ENCODE peak calls at places on chromosome 22, in six cellular contexts. Y is CD8-positive, alpha-beta T cell; I is colonic mucosa; V is brain microvascular endothelial cell; M is HCT116; U is breast epithelium. R is an unnamed sample.

GRCh38 chr22:30582788-30583575 is 8.5 kb upstream of the GAL3ST1 start:
- DNase-seq in Y (no peak), I (no peak), V (no peak), M (no peak), U (no peak), R (no peak)

GRCh38 chr22:35766654-35767580 is 49.2 kb downstream of the APOL5 start:
- DNase-seq in Y (no peak), I (no peak), V (no peak), M (no peak), U (no peak), R (no peak)

GRCh38 chr22:37201066-37201820 is 11.0 kb downstream of the SSTR3 start:
- DNase-seq in Y (no peak), I (no peak), V (no peak), M (no peak), U (no peak), R (no peak)

GRCh38 chr22:50059881-50060262 is 1.8 kb upstream of the TTLL8 start:
- DNase-seq in Y (no peak), I (no peak), V (no peak), M (no peak), U (no peak), R (no peak)

GRCh38 chr22:31084811-31085492 is 3.8 kb downstream of the SMTN start:
- DNase-seq in Y (peak; percentile 76), I (peak; percentile 89), V (peak; percentile 66), M (no peak), U (peak; percentile 90), R (no peak)

GRCh38 chr22:31616315-31616980 is 45.6 kb downstream of the PISD start:
- DNase-seq in Y (no peak), I (no peak), V (no peak), M (no peak), U (no peak), R (no peak)

GRCh38 chr22:48047722-48048500 is 1285.5 kb downstream of the TBC1D22A start:
- DNase-seq in Y (no peak), I (no peak), V (no peak), M (no peak), U (no peak), R (no peak)

GRCh38 chr22:29369460-29369859 is 18.9 kb downstream of the AP1B1 start:
- DNase-seq in Y (no peak), I (no peak), V (peak; percentile 85), M (no peak), U (no peak), R (no peak)

GRCh38 chr22:48693377-48694135 is 1134.1 kb downstream of the BRD1 start:
- DNase-seq in Y (no peak), I (no peak), V (no peak), M (no peak), U (no peak), R (no peak)

GRCh38 chr22:31915499-31916065 is 28.8 kb upstream of the YWHAH start:
- DNase-seq in Y (no peak), I (peak; percentile 22), V (no peak), M (no peak), U (no peak), R (no peak)

DNA sequence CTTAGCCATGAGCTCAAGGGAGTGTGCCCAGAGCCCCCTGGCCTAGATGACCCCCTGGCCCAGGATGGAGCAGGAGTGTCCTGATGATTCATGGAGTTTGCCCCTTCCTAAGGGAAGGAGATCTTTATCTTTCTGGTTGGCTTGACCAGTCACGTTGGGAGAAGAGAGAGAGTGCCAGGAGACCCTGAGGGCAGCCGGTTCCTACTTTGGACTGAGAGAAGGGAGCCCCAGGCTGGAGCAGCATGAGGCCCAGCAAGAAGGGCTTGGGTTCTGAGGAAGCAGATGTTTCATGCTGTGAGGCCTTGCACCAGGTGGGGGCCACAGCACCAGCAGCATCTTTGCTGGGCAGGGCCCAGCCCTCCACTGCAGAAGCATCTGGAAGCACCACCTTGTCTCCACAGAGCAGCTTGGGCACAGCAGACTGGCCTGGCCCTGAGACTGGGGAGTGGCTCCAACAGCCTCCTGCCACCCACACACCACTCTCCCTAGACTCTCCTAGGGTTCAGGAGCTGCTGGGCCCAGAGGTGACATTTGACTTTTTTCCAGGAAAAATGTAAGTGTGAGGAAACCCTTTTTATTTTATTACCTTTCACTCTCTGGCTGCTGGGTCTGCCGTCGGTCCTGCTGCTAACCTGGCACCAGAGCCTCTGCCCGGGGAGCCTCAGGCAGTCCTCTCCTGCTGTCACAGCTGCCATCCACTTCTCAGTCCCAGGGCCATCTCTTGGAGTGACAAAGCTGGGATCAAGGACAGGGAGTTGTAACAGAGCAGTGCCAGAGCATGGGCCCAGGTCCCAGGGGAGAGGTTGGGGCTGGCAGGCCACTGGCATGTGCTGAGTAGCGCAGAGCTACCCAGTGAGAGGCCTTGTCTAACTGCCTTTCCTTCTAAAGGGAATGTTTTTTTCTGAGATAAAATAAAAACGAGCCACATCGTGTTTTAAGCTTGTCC is 14.3 kb downstream of the ADORA2A start:
- DNase-seq in Y (no peak), I (no peak), V (no peak), M (no peak), U (no peak), R (no peak)
- H3K4me3 ChIP-seq in Y (no peak overlapping the region), I (no peak overlapping the region), V (no peak overlapping the region), M (no peak overlapping the region), U (no peak overlapping the region), R (no peak overlapping the region)

GRCh38 chr22:17549655-17550054 is 13.6 kb upstream of the SLC25A18 start:
- DNase-seq in Y (no peak), I (no peak), V (no peak), M (no peak), U (no peak), R (no peak)

GRCh38 chr22:17552737-17553136 is 10.6 kb upstream of the SLC25A18 start:
- DNase-seq in Y (no peak), I (no peak), V (no peak), M (no peak), U (no peak), R (no peak)

GRCh38 chr22:17549183-17549582 is 14.1 kb upstream of the SLC25A18 start:
- DNase-seq in Y (no peak), I (no peak), V (no peak), M (no peak), U (no peak), R (no peak)

GRCh38 chr22:17559188-17559587 is 4.1 kb upstream of the SLC25A18 start:
- DNase-seq in Y (no peak), I (no peak), V (no peak), M (no peak), U (no peak), R (no peak)

GRCh38 chr22:17554814-17555213 is 8.5 kb upstream of the SLC25A18 start:
- DNase-seq in Y (no peak), I (no peak), V (no peak), M (no peak), U (no peak), R (no peak)
- TF ChIP-seq CTCF in Y (no peak), I (no peak), V (no peak), M (no peak), U (no peak), R (no peak)

GRCh38 chr22:40019100-40019499 is 24.3 kb downstream of the FAM83F start:
- DNase-seq in Y (no peak), I (no peak), V (no peak), M (no peak), U (no peak), R (no peak)
- H3K4me3 ChIP-seq in Y (no peak overlapping the region), I (no peak overlapping the region), V (no peak overlapping the region), M (no peak overlapping the region), U (no peak overlapping the region), R (no peak overlapping the region)

GRCh38 chr22:43053176-43053575 is 36.0 kb downstream of the TTLL1 start:
- DNase-seq in Y (no peak), I (no peak), V (no peak), M (no peak), U (no peak), R (no peak)
- TF ChIP-seq CTCF in Y (no peak), I (no peak), V (peak; percentile 44), M (peak; percentile 16), U (no peak), R (peak; percentile 31)

DNA sequence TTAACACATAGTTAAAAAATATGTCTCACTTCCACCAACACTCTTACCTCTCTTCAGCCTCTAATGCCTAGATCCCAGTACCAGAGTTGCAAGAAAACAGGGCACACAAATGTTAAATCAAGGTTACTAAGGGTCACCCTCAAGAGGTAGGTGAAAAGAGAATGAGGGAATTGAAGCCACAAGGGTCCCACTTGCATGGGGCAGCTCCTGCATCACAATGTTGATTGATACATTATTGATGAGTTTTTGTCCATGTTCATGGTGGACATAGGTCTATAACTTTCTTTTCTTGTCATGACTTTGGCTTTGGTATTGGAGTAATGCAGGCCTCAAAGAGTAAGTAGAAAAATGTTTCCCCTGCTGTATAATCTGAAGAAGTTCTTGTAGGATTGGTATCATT is 46.0 kb upstream of the IGLL5 start:
- DNase-seq in Y (no peak), I (no peak), V (no peak), M (no peak), U (no peak), R (no peak)
- H3K4me3 ChIP-seq in Y (no peak overlapping the region), I (no peak overlapping the region), V (no peak overlapping the region), M (no peak overlapping the region), U (no peak overlapping the region), R (no peak overlapping the region)

GRCh38 chr22:20186871-20187546 is 36.2 kb upstream of the CCDC188 start:
- DNase-seq in Y (no peak), I (no peak), V (no peak), M (no peak), U (no peak), R (no peak)

GRCh38 chr22:20185750-20186149 is 34.9 kb upstream of the CCDC188 start:
- DNase-seq in Y (no peak), I (no peak), V (no peak), M (no peak), U (no peak), R (no peak)

GRCh38 chr22:20188567-20188877 is 37.7 kb upstream of the CCDC188 start:
- DNase-seq in Y (no peak), I (no peak), V (no peak), M (no peak), U (no peak), R (no peak)

GRCh38 chr22:20186183-20186870 is 35.5 kb upstream of the CCDC188 start:
- DNase-seq in Y (no peak), I (no peak), V (no peak), M (no peak), U (no peak), R (no peak)

DNA sequence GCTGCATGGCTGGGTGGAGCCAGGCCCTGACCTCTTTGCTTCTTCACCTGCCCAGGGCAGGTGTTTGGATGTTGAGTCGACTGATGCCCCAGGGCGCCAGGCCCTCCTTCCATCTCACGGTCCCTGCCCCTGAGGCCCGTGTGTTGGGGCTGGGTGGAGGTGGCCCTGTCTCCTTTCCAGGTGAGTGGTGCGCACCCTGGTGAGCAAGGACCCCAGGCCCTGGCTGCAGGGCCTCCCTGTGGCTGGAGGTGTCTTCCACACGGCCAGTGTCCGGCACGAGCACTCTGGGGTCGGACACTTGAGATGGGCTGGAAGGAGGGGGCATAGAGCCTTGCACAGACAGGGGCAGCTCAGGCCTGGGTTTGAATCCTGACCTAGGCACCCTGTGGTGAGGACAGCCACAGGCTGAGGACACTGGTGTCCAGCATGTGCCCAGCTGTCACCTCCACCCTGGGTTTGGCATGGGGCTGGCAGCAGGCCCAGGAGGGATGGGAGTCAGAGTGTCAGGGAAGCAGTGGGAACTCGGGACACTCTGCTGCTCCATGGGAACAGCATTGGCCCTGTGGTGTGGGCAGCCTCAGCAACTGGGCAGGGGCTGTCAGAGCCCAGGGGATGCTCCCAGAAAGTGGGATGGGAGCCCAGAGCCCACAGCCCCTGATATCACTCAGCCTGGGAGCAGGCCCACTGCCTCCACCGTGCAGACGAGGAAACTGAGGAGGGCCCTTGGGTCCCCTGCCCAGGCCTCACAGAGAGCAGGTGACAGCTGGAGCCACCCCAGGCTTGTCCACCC is 37.1 kb upstream of the CCDC188 start:
- DNase-seq in Y (no peak), I (no peak), V (no peak), M (no peak), U (no peak), R (no peak)
- TF ChIP-seq CTCF in Y (no peak), I (no peak), V (no peak), M (no peak), U (no peak), R (no peak)

GRCh38 chr22:46263208-46263575 is at the start of gene PKDREJ:
- DNase-seq in Y (no peak), I (no peak), V (no peak), M (no peak), U (no peak), R (no peak)
- H3K4me3 ChIP-seq in Y (no peak within 1 kb of the TSS), I (no peak within 1 kb of the TSS), V (no peak within 1 kb of the TSS), M (no peak within 1 kb of the TSS), U (peak within 1 kb of the TSS; percentile 67), R (no peak within 1 kb of the TSS)

R was measured in HFF-Myc.